ENCODE peak calls at places on chromosome 1, in ten cellular contexts. B is HT1080; X is AML-193; G is stimulated activated CD8-positive, alpha-beta memory T cell treated with anti-CD3 and anti-CD28 coated beads, Interleukin-7, amount 100 ng/mL, for 24 hours; W is mammary epithelial cell; K is colonic mucosa; S is NCI-H2107; Q is AG20443; J is hypothalamus; Z is GM23338. P is an unnamed sample.
A peak's percentile ranks its signal among the peaks of the same experiment; 100 is the strongest.

GRCh38 chr1:41900611-41901444 is 17.9 kb downstream of the HIVEP3 start:
- DNase-seq in B (peak; percentile 93), X (no peak), G (no peak), W (peak; percentile 72), K (peak; percentile 33), S (no peak), Q (peak; percentile 70), J (no peak), Z (no peak), P (no peak)

GRCh38 chr1:161082996-161083742 is 6.2 kb downstream of the NECTIN4 start:
- DNase-seq in B (peak; percentile 93), X (peak; percentile 92), G (no peak), W (peak; percentile 98), K (peak; percentile 90), S (no peak), Q (peak; percentile 96), J (no peak), Z (no peak), P (peak; percentile 94)

GRCh38 chr1:104064391-104064790 is 314.7 kb downstream of the AMY1C start:
- DNase-seq in B (peak; percentile 55), X (no peak), G (no peak), W (no peak), K (no peak), S (no peak), Q (no peak), J (no peak), Z (no peak), P (no peak)

GRCh38 chr1:165116732-165117131 is 239.8 kb downstream of the LMX1A start:
- DNase-seq in B (peak; percentile 90), X (no peak), G (no peak), W (peak; percentile 92), K (no peak), S (no peak), Q (peak; percentile 78), J (no peak), Z (no peak), P (peak; percentile 37)

GRCh38 chr1:178871551-178872320 is 859 bp upstream of the ANGPTL1 start:
- DNase-seq in B (no peak), X (no peak), G (no peak), W (no peak), K (no peak), S (no peak), Q (no peak), J (no peak), Z (no peak), P (no peak)

GRCh38 chr1:228265167-228265566 is 57.3 kb downstream of the OBSCN start:
- DNase-seq in B (no peak), X (peak; percentile 38), G (no peak), W (no peak), K (no peak), S (no peak), Q (peak; percentile 26), J (no peak), Z (no peak), P (no peak)

GRCh38 chr1:205950826-205951549 is 7.7 kb upstream of the SLC26A9 start:
- DNase-seq in B (peak; percentile 67), X (no peak), G (no peak), W (peak; percentile 75), K (no peak), S (no peak), Q (peak; percentile 92), J (no peak), Z (no peak), P (peak; percentile 72)

GRCh38 chr1:33387512-33388079 is 43.3 kb downstream of the PHC2 start:
- DNase-seq in B (peak; percentile 54), X (no peak), G (no peak), W (peak; percentile 76), K (no peak), S (no peak), Q (peak; percentile 35), J (no peak), Z (no peak), P (no peak)

GRCh38 chr1:23657659-23658275 is 33.8 kb upstream of the RPL11 start:
- DNase-seq in B (peak; percentile 40), X (peak; percentile 22), G (peak; percentile 10), W (peak; percentile 11), K (peak; percentile 53), S (no peak), Q (peak; percentile 81), J (peak; percentile 6), Z (peak; percentile 94), P (no peak)

GRCh38 chr1:9651565-9652378 is at the start of gene PIK3CD:
- DNase-seq in B (no peak), X (peak; percentile 60), G (no peak), W (peak; percentile 25), K (no peak), S (no peak), Q (peak; percentile 69), J (peak; percentile 14), Z (peak; percentile 84), P (no peak)

GRCh38 chr1:209008586-209008985 is 574.9 kb upstream of the CAMK1G start:
- DNase-seq in B (peak; percentile 16), X (no peak), G (no peak), W (peak; percentile 60), K (no peak), S (no peak), Q (no peak), J (no peak), Z (no peak), P (no peak)